ENCODE peak calls at places on chromosomes 11 and 22, in four cellular contexts. E is activated naive CD4-positive, alpha-beta T cell; O is kidney tubule cell; Z is naive B cell. J is an unnamed sample.

GRCh38 chr11:12765428-12765827 is 91.2 kb downstream of the TEAD1 start:
- DNase-seq in E (no peak), O (no peak), Z (no peak), J (no peak)

GRCh38 chr22:19321757-19322156 is 30.2 kb upstream of the CLTCL1 start:
- DNase-seq in E (no peak), O (no peak), Z (no peak), J (no peak)

GRCh38 chr11:33709471-33709870 is 8.8 kb upstream of the C11orf91 start:
- DNase-seq in E (no peak), O (no peak), Z (no peak), J (no peak)

GRCh38 chr22:42116848-42117424 is 13.7 kb downstream of the CYP2D6 start:
- DNase-seq in E (no peak), O (peak), Z (no peak), J (peak)

GRCh38 chr11:12528487-12528886 is 145.7 kb upstream of the TEAD1 start:
- DNase-seq in E (no peak), O (no peak), Z (no peak), J (no peak)

GRCh38 chr22:44118645-44119315 is 61.9 kb upstream of the PARVG start:
- DNase-seq in E (no peak), O (no peak), Z (no peak), J (no peak)

GRCh38 chr22:30605449-30606110 is 1.4 kb upstream of the TCN2 start:
- DNase-seq in E (no peak), O (peak), Z (peak), J (peak)

GRCh38 chr11:111327908-111328624 is 29.7 kb downstream of the POU2AF3 start:
- DNase-seq in E (no peak), O (peak), Z (no peak), J (peak)

GRCh38 chr22:25420471-25420924 is 144.0 kb upstream of the GRK3 start:
- DNase-seq in E (no peak), O (no peak), Z (no peak), J (no peak)

GRCh38 chr11:118045191-118045590 is 31.7 kb upstream of the TMPRSS4 start:
- DNase-seq in E (no peak), O (no peak), Z (no peak), J (no peak)

GRCh38 chr11:118610773-118611432 is 3.5 kb downstream of the PHLDB1 start:
- DNase-seq in E (peak), O (peak), Z (peak), J (peak)

GRCh38 chr11:41051919-41052630 is 407.4 kb downstream of the LRRC4C start:
- DNase-seq in E (no peak), O (no peak), Z (no peak), J (no peak)

GRCh38 chr11:14254533-14255530 is 104.2 kb downstream of the RRAS2 start:
- DNase-seq in E (no peak), O (peak), Z (no peak), J (no peak)

GRCh38 chr11:118908931-118909618 is 16.7 kb downstream of the BCL9L start:
- DNase-seq in E (no peak), O (peak), Z (no peak), J (peak)

GRCh38 chr11:67503119-67504022 is 1.8 kb downstream of the PITPNM1 start:
- DNase-seq in E (no peak), O (no peak), Z (no peak), J (peak)

J was measured in right lobe of liver.